ENCODE peak calls at places on chromosome 19, in eight cellular contexts. One of them, this sample, is unnamed.

GRCh38 chr19:46537136-46538097 is 41.8 kb upstream of the PNMA8B start:
- DNase-seq in endothelial cell of umbilical vein: peak; percentile 41
- DNase-seq in heart right ventricle: peak; percentile 67
- DNase-seq in heart left ventricle: no peak
- DNase-seq in WTC11: peak; percentile 83
- DNase-seq in fibroblast of the aortic adventitia: peak; percentile 45
- DNase-seq in RWPE1: no peak
- DNase-seq in pancreas: peak; percentile 27
- DNase-seq in this sample: no peak

GRCh38 chr19:47713046-47714021 is at the start of gene EHD2:
- DNase-seq in heart right ventricle: peak; percentile 86
- DNase-seq in WTC11: peak; percentile 72
- DNase-seq in RWPE1: peak; percentile 76
- DNase-seq in pancreas: peak; percentile 53
- DNase-seq in endothelial cell of umbilical vein: peak; percentile 61
- DNase-seq in fibroblast of the aortic adventitia: peak; percentile 78
- DNase-seq in heart left ventricle: peak; percentile 81
- DNase-seq in this sample: no peak

GRCh38 chr19:33683881-33684549 is 62.3 kb downstream of the CHST8 start:
- DNase-seq in WTC11: peak; percentile 90
- DNase-seq in pancreas: peak; percentile 32
- DNase-seq in fibroblast of the aortic adventitia: peak; percentile 8
- DNase-seq in heart right ventricle: peak; percentile 33
- DNase-seq in endothelial cell of umbilical vein: peak; percentile 25
- DNase-seq in RWPE1: peak; percentile 59
- DNase-seq in heart left ventricle: peak; percentile 47
- DNase-seq in this sample: no peak

GRCh38 chr19:4556574-4557185 is 2.8 kb downstream of the SEMA6B start:
- DNase-seq in endothelial cell of umbilical vein: peak; percentile 43
- DNase-seq in heart right ventricle: no peak
- DNase-seq in WTC11: peak; percentile 84
- DNase-seq in RWPE1: peak; percentile 96
- DNase-seq in fibroblast of the aortic adventitia: no peak
- DNase-seq in heart left ventricle: no peak
- DNase-seq in pancreas: no peak
- DNase-seq in this sample: no peak

GRCh38 chr19:4671182-4671851 is 1.2 kb upstream of the MYDGF start:
- DNase-seq in pancreas: no peak
- DNase-seq in heart left ventricle: peak; percentile 67
- DNase-seq in endothelial cell of umbilical vein: no peak
- DNase-seq in WTC11: no peak
- DNase-seq in heart right ventricle: no peak
- DNase-seq in fibroblast of the aortic adventitia: no peak
- DNase-seq in RWPE1: no peak
- DNase-seq in this sample: no peak

GRCh38 chr19:48958006-48958405 is 3.3 kb downstream of the BAX start:
- DNase-seq in RWPE1: no peak
- DNase-seq in pancreas: no peak
- DNase-seq in endothelial cell of umbilical vein: no peak
- DNase-seq in heart right ventricle: no peak
- DNase-seq in fibroblast of the aortic adventitia: no peak
- DNase-seq in heart left ventricle: no peak
- DNase-seq in WTC11: no peak
- DNase-seq in this sample: no peak

GRCh38 chr19:45154064-45154827 is 6.5 kb downstream of the NKPD1 start:
- DNase-seq in endothelial cell of umbilical vein: peak; percentile 13
- DNase-seq in pancreas: no peak
- DNase-seq in WTC11: no peak
- DNase-seq in heart left ventricle: peak; percentile 79
- DNase-seq in fibroblast of the aortic adventitia: peak; percentile 83
- DNase-seq in RWPE1: no peak
- DNase-seq in heart right ventricle: no peak
- DNase-seq in this sample: no peak

GRCh38 chr19:45322744-45323281 is at the start of gene CKM:
- DNase-seq in WTC11: no peak
- DNase-seq in fibroblast of the aortic adventitia: no peak
- DNase-seq in heart left ventricle: peak; percentile 92
- DNase-seq in pancreas: no peak
- DNase-seq in endothelial cell of umbilical vein: no peak
- DNase-seq in RWPE1: no peak
- DNase-seq in heart right ventricle: peak; percentile 79
- DNase-seq in this sample: no peak

GRCh38 chr19:35344511-35345031 is 3.1 kb upstream of the FFAR1 start:
- DNase-seq in pancreas: no peak
- DNase-seq in WTC11: no peak
- DNase-seq in fibroblast of the aortic adventitia: no peak
- DNase-seq in heart right ventricle: no peak
- DNase-seq in RWPE1: no peak
- DNase-seq in heart left ventricle: no peak
- DNase-seq in endothelial cell of umbilical vein: no peak
- DNase-seq in this sample: peak; percentile 58

GRCh38 chr19:42074513-42075363 is 1.2 kb upstream of the ZNF574 start:
- DNase-seq in heart right ventricle: no peak
- DNase-seq in fibroblast of the aortic adventitia: no peak
- DNase-seq in endothelial cell of umbilical vein: no peak
- DNase-seq in pancreas: no peak
- DNase-seq in heart left ventricle: no peak
- DNase-seq in WTC11: no peak
- DNase-seq in RWPE1: peak; percentile 40
- DNase-seq in this sample: no peak

GRCh38 chr19:36420961-36421748 is 2.7 kb upstream of the ZFP82 start:
- DNase-seq in RWPE1: no peak
- DNase-seq in heart right ventricle: peak; percentile 54
- DNase-seq in fibroblast of the aortic adventitia: peak; percentile 28
- DNase-seq in endothelial cell of umbilical vein: peak; percentile 33
- DNase-seq in heart left ventricle: peak; percentile 35
- DNase-seq in pancreas: no peak
- DNase-seq in WTC11: peak; percentile 67
- DNase-seq in this sample: no peak

GRCh38 chr19:36423925-36424324 is 5.5 kb upstream of the ZFP82 start:
- DNase-seq in RWPE1: no peak
- DNase-seq in endothelial cell of umbilical vein: no peak
- DNase-seq in heart right ventricle: no peak
- DNase-seq in fibroblast of the aortic adventitia: no peak
- DNase-seq in WTC11: no peak
- DNase-seq in heart left ventricle: no peak
- DNase-seq in pancreas: no peak
- DNase-seq in this sample: no peak

GRCh38 chr19:36417752-36418286 is 625 bp downstream of the ZFP82 start:
- DNase-seq in pancreas: no peak
- DNase-seq in endothelial cell of umbilical vein: no peak
- DNase-seq in WTC11: peak; percentile 32
- DNase-seq in RWPE1: no peak
- DNase-seq in heart right ventricle: peak; percentile 13
- DNase-seq in heart left ventricle: no peak
- DNase-seq in fibroblast of the aortic adventitia: no peak
- DNase-seq in this sample: no peak

GRCh38 chr19:36421749-36422481 is 3.5 kb upstream of the ZFP82 start:
- DNase-seq in endothelial cell of umbilical vein: no peak
- DNase-seq in heart right ventricle: no peak
- DNase-seq in fibroblast of the aortic adventitia: no peak
- DNase-seq in WTC11: no peak
- DNase-seq in heart left ventricle: no peak
- DNase-seq in RWPE1: no peak
- DNase-seq in pancreas: no peak
- DNase-seq in this sample: no peak

DNA sequence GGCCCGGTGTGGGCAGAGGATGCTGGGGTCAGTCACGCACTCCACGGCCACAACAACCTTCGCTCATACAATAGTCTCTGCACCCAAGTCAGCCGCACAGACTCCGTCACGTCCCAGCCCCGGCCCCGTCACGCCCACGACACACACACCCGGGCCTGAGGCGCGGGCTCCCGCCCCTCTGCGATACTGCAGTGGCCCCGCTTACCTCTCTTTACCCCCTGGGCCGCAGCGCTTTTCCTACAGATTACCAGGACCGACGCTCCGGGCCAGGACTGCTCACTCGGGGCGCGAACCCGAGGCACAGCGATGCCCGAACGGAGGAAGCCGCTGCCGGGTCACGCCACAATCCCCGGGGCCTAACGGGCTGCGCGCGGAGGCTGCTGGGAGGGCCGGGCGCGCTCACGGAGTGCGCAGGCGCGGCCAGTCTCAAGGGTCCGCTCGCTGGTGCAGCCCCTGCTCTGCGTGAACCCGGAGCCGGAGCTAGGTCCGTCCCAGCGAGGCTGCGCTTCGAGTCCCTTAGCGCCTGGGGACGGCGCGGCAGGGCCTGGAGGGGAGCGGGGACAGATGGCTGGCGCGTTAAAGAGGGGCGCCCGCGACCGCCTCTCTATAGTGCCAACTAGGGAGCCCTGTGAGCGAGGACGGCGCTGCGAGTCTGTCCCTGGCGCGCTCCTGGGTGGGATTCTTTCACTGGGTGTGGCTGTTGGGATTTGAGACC is at the start of gene ZFP82:
- DNase-seq in RWPE1: peak; percentile 33
- DNase-seq in endothelial cell of umbilical vein: peak; percentile 88
- DNase-seq in WTC11: peak; percentile 86
- DNase-seq in heart left ventricle: peak; percentile 87
- DNase-seq in fibroblast of the aortic adventitia: peak; percentile 77
- DNase-seq in heart right ventricle: peak; percentile 90
- DNase-seq in pancreas: peak; percentile 64
- DNase-seq in this sample: peak; percentile 90
- TF ChIP-seq CTCF in RWPE1: no peak
- TF ChIP-seq CTCF in endothelial cell of umbilical vein: no peak
- TF ChIP-seq CTCF in WTC11: no peak
- TF ChIP-seq CTCF in heart left ventricle: no peak
- TF ChIP-seq CTCF in fibroblast of the aortic adventitia: no peak
- TF ChIP-seq CTCF in heart right ventricle: no peak
- TF ChIP-seq CTCF in pancreas: no peak
- TF ChIP-seq CTCF in this sample: no peak

GRCh38 chr19:13024958-13025653 is 29.8 kb downstream of the NFIX start:
- DNase-seq in pancreas: no peak
- DNase-seq in WTC11: peak; percentile 56
- DNase-seq in endothelial cell of umbilical vein: peak; percentile 12
- DNase-seq in fibroblast of the aortic adventitia: no peak
- DNase-seq in heart left ventricle: no peak
- DNase-seq in RWPE1: no peak
- DNase-seq in heart right ventricle: no peak
- DNase-seq in this sample: no peak

GRCh38 chr19:13022111-13022858 is 27.0 kb downstream of the NFIX start:
- DNase-seq in endothelial cell of umbilical vein: no peak
- DNase-seq in RWPE1: no peak
- DNase-seq in heart right ventricle: peak; percentile 60
- DNase-seq in pancreas: no peak
- DNase-seq in WTC11: no peak
- DNase-seq in fibroblast of the aortic adventitia: peak; percentile 74
- DNase-seq in heart left ventricle: peak; percentile 64
- DNase-seq in this sample: no peak

GRCh38 chr19:13023666-13024065 is 28.4 kb downstream of the NFIX start:
- DNase-seq in heart right ventricle: no peak
- DNase-seq in endothelial cell of umbilical vein: no peak
- DNase-seq in WTC11: no peak
- DNase-seq in heart left ventricle: no peak
- DNase-seq in RWPE1: peak; percentile 69
- DNase-seq in fibroblast of the aortic adventitia: peak; percentile 70
- DNase-seq in pancreas: no peak
- DNase-seq in this sample: no peak

GRCh38 chr19:13024126-13024957 is 29.1 kb downstream of the NFIX start:
- DNase-seq in heart left ventricle: no peak
- DNase-seq in heart right ventricle: no peak
- DNase-seq in endothelial cell of umbilical vein: peak; percentile 11
- DNase-seq in RWPE1: no peak
- DNase-seq in WTC11: no peak
- DNase-seq in fibroblast of the aortic adventitia: peak; percentile 50
- DNase-seq in pancreas: no peak
- DNase-seq in this sample: no peak

GRCh38 chr19:13022859-13023636 is 27.8 kb downstream of the NFIX start:
- DNase-seq in RWPE1: peak; percentile 94
- DNase-seq in fibroblast of the aortic adventitia: peak; percentile 98
- DNase-seq in endothelial cell of umbilical vein: peak; percentile 80
- DNase-seq in pancreas: peak; percentile 66
- DNase-seq in heart left ventricle: peak; percentile 90
- DNase-seq in heart right ventricle: peak; percentile 82
- DNase-seq in WTC11: peak; percentile 61
- DNase-seq in this sample: no peak
- TF ChIP-seq CTCF in RWPE1: no peak
- TF ChIP-seq CTCF in fibroblast of the aortic adventitia: no peak
- TF ChIP-seq CTCF in endothelial cell of umbilical vein: no peak
- TF ChIP-seq CTCF in pancreas: no peak
- TF ChIP-seq CTCF in heart left ventricle: no peak
- TF ChIP-seq CTCF in heart right ventricle: no peak
- TF ChIP-seq CTCF in WTC11: no peak
- TF ChIP-seq CTCF in this sample: no peak

GRCh38 chr19:8342684-8343482 is at the start of gene KANK3:
- DNase-seq in fibroblast of the aortic adventitia: peak; percentile 87
- DNase-seq in endothelial cell of umbilical vein: peak; percentile 94
- DNase-seq in heart right ventricle: peak; percentile 100
- DNase-seq in WTC11: peak; percentile 99
- DNase-seq in RWPE1: peak; percentile 99
- DNase-seq in heart left ventricle: peak; percentile 99
- DNase-seq in pancreas: peak; percentile 95
- DNase-seq in this sample: peak; percentile 90
- TF ChIP-seq CTCF in fibroblast of the aortic adventitia: no peak
- TF ChIP-seq CTCF in endothelial cell of umbilical vein: no peak
- TF ChIP-seq CTCF in heart right ventricle: peak; percentile 16
- TF ChIP-seq CTCF in WTC11: no peak
- TF ChIP-seq CTCF in RWPE1: no peak
- TF ChIP-seq CTCF in heart left ventricle: no peak
- TF ChIP-seq CTCF in pancreas: no peak
- TF ChIP-seq CTCF in this sample: no peak

GRCh38 chr19:10209305-10209704 is 14.6 kb upstream of the DNMT1 start:
- DNase-seq in heart left ventricle: no peak
- DNase-seq in WTC11: no peak
- DNase-seq in pancreas: no peak
- DNase-seq in heart right ventricle: no peak
- DNase-seq in RWPE1: no peak
- DNase-seq in endothelial cell of umbilical vein: no peak
- DNase-seq in fibroblast of the aortic adventitia: peak; percentile 71
- DNase-seq in this sample: no peak

GRCh38 chr19:10203686-10204085 is 8.9 kb upstream of the DNMT1 start:
- DNase-seq in pancreas: no peak
- DNase-seq in endothelial cell of umbilical vein: no peak
- DNase-seq in fibroblast of the aortic adventitia: no peak
- DNase-seq in RWPE1: no peak
- DNase-seq in heart left ventricle: no peak
- DNase-seq in heart right ventricle: no peak
- DNase-seq in WTC11: no peak
- DNase-seq in this sample: no peak

GRCh38 chr19:10205636-10206035 is 10.9 kb upstream of the DNMT1 start:
- DNase-seq in heart left ventricle: no peak
- DNase-seq in endothelial cell of umbilical vein: no peak
- DNase-seq in fibroblast of the aortic adventitia: no peak
- DNase-seq in WTC11: no peak
- DNase-seq in heart right ventricle: no peak
- DNase-seq in pancreas: no peak
- DNase-seq in RWPE1: no peak
- DNase-seq in this sample: no peak

GRCh38 chr19:10206226-10206873 is 11.6 kb upstream of the DNMT1 start:
- DNase-seq in fibroblast of the aortic adventitia: peak; percentile 78
- DNase-seq in pancreas: no peak
- DNase-seq in endothelial cell of umbilical vein: no peak
- DNase-seq in RWPE1: no peak
- DNase-seq in WTC11: no peak
- DNase-seq in heart right ventricle: no peak
- DNase-seq in heart left ventricle: no peak
- DNase-seq in this sample: no peak

DNA sequence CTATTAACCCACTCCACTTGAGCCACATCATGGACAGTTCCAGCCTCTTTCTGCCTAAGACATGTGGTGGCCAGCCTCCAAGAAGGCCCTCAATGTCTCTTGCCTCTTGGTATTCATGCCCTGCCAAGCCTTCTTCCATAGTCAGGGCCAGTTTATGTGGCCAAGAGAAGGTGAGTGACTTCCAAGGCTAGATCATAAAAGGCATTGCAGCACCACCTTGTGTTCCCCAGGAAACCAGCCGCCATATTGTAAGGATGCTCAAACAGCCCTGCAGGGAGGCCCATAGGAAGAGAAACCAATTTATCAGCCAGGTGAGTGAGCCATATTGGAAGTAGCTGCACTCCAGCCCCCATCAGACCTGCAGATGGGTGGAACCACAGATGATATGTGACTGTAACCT is 12.3 kb upstream of the DNMT1 start:
- DNase-seq in endothelial cell of umbilical vein: no peak
- DNase-seq in RWPE1: no peak
- DNase-seq in pancreas: no peak
- DNase-seq in heart left ventricle: no peak
- DNase-seq in heart right ventricle: no peak
- DNase-seq in fibroblast of the aortic adventitia: no peak
- DNase-seq in WTC11: no peak
- DNase-seq in this sample: no peak
- TF ChIP-seq CTCF in endothelial cell of umbilical vein: no peak
- TF ChIP-seq CTCF in RWPE1: no peak
- TF ChIP-seq CTCF in pancreas: no peak
- TF ChIP-seq CTCF in heart left ventricle: no peak
- TF ChIP-seq CTCF in heart right ventricle: no peak
- TF ChIP-seq CTCF in fibroblast of the aortic adventitia: no peak
- TF ChIP-seq CTCF in WTC11: no peak
- TF ChIP-seq CTCF in this sample: no peak

This sample was measured in type B pancreatic cell.